ENCODE peak calls at places on chromosomes 6 and 20, in five cellular contexts. One of them, this sample, is unnamed.

GRCh38 chr6:14123331-14124105 is 5.9 kb downstream of the CD83 start:
- DNase-seq in astrocyte of the cerebellum: no peak
- DNase-seq in uterus: no peak
- DNase-seq in BE2C: no peak
- DNase-seq in thoracic aorta: no peak
- DNase-seq in this sample: no peak

GRCh38 chr6:57262901-57263694 is 41.0 kb upstream of the RAB23 start:
- DNase-seq in astrocyte of the cerebellum: peak
- DNase-seq in uterus: peak
- DNase-seq in BE2C: no peak
- DNase-seq in thoracic aorta: no peak
- DNase-seq in this sample: no peak

GRCh38 chr6:125114248-125114858 is 39.2 kb upstream of the TPD52L1 start:
- DNase-seq in astrocyte of the cerebellum: peak
- DNase-seq in uterus: peak
- DNase-seq in BE2C: peak
- DNase-seq in thoracic aorta: no peak
- DNase-seq in this sample: peak

GRCh38 chr6:110037726-110038295 is 59.7 kb downstream of the GPR6 start:
- DNase-seq in astrocyte of the cerebellum: no peak
- DNase-seq in uterus: no peak
- DNase-seq in BE2C: no peak
- DNase-seq in thoracic aorta: no peak
- DNase-seq in this sample: no peak

GRCh38 chr20:62025832-62026563 is 39.7 kb downstream of the TAF4 start:
- DNase-seq in astrocyte of the cerebellum: peak
- DNase-seq in uterus: peak
- DNase-seq in BE2C: no peak
- DNase-seq in thoracic aorta: no peak
- DNase-seq in this sample: no peak

GRCh38 chr6:93423542-93423941 is 4.2 kb upstream of the EPHA7 start:
- DNase-seq in astrocyte of the cerebellum: peak
- DNase-seq in uterus: no peak
- DNase-seq in BE2C: peak
- DNase-seq in thoracic aorta: no peak
- DNase-seq in this sample: peak

GRCh38 chr20:50286609-50287008 is 96.0 kb downstream of the CEBPB start:
- DNase-seq in astrocyte of the cerebellum: peak
- DNase-seq in uterus: peak
- DNase-seq in BE2C: peak
- DNase-seq in thoracic aorta: no peak
- DNase-seq in this sample: peak

GRCh38 chr6:34053721-34054120 is 92.2 kb downstream of the GRM4 start:
- DNase-seq in astrocyte of the cerebellum: no peak
- DNase-seq in uterus: no peak
- DNase-seq in BE2C: no peak
- DNase-seq in thoracic aorta: no peak
- DNase-seq in this sample: no peak

GRCh38 chr6:107509506-107509905 is 19.6 kb downstream of the SOBP start:
- DNase-seq in astrocyte of the cerebellum: peak
- DNase-seq in uterus: no peak
- DNase-seq in BE2C: no peak
- DNase-seq in thoracic aorta: no peak
- DNase-seq in this sample: no peak

GRCh38 chr6:45611502-45611901 is 233.8 kb upstream of the SUPT3H start:
- DNase-seq in astrocyte of the cerebellum: no peak
- DNase-seq in uterus: no peak
- DNase-seq in BE2C: no peak
- DNase-seq in thoracic aorta: no peak
- DNase-seq in this sample: no peak

GRCh38 chr6:73079611-73079955 is 145.7 kb downstream of the KHDC1L start:
- DNase-seq in astrocyte of the cerebellum: peak
- DNase-seq in uterus: no peak
- DNase-seq in BE2C: no peak
- DNase-seq in thoracic aorta: no peak
- DNase-seq in this sample: no peak

GRCh38 chr20:881051-881820 is 34.9 kb downstream of the ANGPT4 start:
- DNase-seq in astrocyte of the cerebellum: no peak
- DNase-seq in uterus: no peak
- DNase-seq in BE2C: no peak
- DNase-seq in thoracic aorta: no peak
- DNase-seq in this sample: no peak

GRCh38 chr6:36308514-36308913 is 28.2 kb downstream of the BNIP5 start:
- DNase-seq in astrocyte of the cerebellum: no peak
- DNase-seq in uterus: no peak
- DNase-seq in BE2C: no peak
- DNase-seq in thoracic aorta: no peak
- DNase-seq in this sample: no peak

GRCh38 chr20:9200620-9201019 is 131.7 kb downstream of the PLCB4 start:
- DNase-seq in astrocyte of the cerebellum: no peak
- DNase-seq in uterus: no peak
- DNase-seq in BE2C: no peak
- DNase-seq in thoracic aorta: no peak
- DNase-seq in this sample: no peak

GRCh38 chr20:36398515-36398914 is 92.4 kb downstream of the DLGAP4 start:
- DNase-seq in astrocyte of the cerebellum: no peak
- DNase-seq in uterus: no peak
- DNase-seq in BE2C: no peak
- DNase-seq in thoracic aorta: no peak
- DNase-seq in this sample: no peak

GRCh38 chr6:273441-274111 is 18.7 kb upstream of the DUSP22 start:
- DNase-seq in astrocyte of the cerebellum: no peak
- DNase-seq in uterus: peak
- DNase-seq in BE2C: no peak
- DNase-seq in thoracic aorta: no peak
- DNase-seq in this sample: no peak

GRCh38 chr20:11676618-11677289 is 240.9 kb upstream of the BTBD3 start:
- DNase-seq in astrocyte of the cerebellum: peak
- DNase-seq in uterus: no peak
- DNase-seq in BE2C: peak
- DNase-seq in thoracic aorta: no peak
- DNase-seq in this sample: peak

GRCh38 chr6:169450097-169450496 is 196.5 kb upstream of the THBS2 start:
- DNase-seq in astrocyte of the cerebellum: no peak
- DNase-seq in uterus: no peak
- DNase-seq in BE2C: no peak
- DNase-seq in thoracic aorta: no peak
- DNase-seq in this sample: no peak

GRCh38 chr20:51306521-51307358 is 235.8 kb downstream of the NFATC2 start:
- DNase-seq in astrocyte of the cerebellum: peak
- DNase-seq in uterus: peak
- DNase-seq in BE2C: peak
- DNase-seq in thoracic aorta: peak
- DNase-seq in this sample: peak

GRCh38 chr6:79506251-79506650 is 31.0 kb downstream of the LCA5 start:
- DNase-seq in astrocyte of the cerebellum: no peak
- DNase-seq in uterus: no peak
- DNase-seq in BE2C: no peak
- DNase-seq in thoracic aorta: no peak
- DNase-seq in this sample: no peak

GRCh38 chr6:75368151-75368779 is 83.7 kb upstream of the TMEM30A start:
- DNase-seq in astrocyte of the cerebellum: no peak
- DNase-seq in uterus: peak
- DNase-seq in BE2C: peak
- DNase-seq in thoracic aorta: no peak
- DNase-seq in this sample: peak

GRCh38 chr6:10585232-10585887 is 64.2 kb downstream of the GCNT2 start:
- DNase-seq in astrocyte of the cerebellum: no peak
- DNase-seq in uterus: no peak
- DNase-seq in BE2C: no peak
- DNase-seq in thoracic aorta: no peak
- DNase-seq in this sample: peak

GRCh38 chr20:51172558-51173428 is 149.9 kb upstream of the KCNG1 start:
- DNase-seq in astrocyte of the cerebellum: no peak
- DNase-seq in uterus: no peak
- DNase-seq in BE2C: no peak
- DNase-seq in thoracic aorta: no peak
- DNase-seq in this sample: no peak

GRCh38 chr6:77620290-77620882 is 32.5 kb upstream of the MEI4 start:
- DNase-seq in astrocyte of the cerebellum: no peak
- DNase-seq in uterus: no peak
- DNase-seq in BE2C: peak
- DNase-seq in thoracic aorta: no peak
- DNase-seq in this sample: peak

GRCh38 chr6:111406200-111406711 is 76.8 kb downstream of the REV3L start:
- DNase-seq in astrocyte of the cerebellum: no peak
- DNase-seq in uterus: no peak
- DNase-seq in BE2C: no peak
- DNase-seq in thoracic aorta: no peak
- DNase-seq in this sample: no peak

GRCh38 chr20:44442298-44443070 is 33.2 kb upstream of the TTPAL start:
- DNase-seq in astrocyte of the cerebellum: no peak
- DNase-seq in uterus: no peak
- DNase-seq in BE2C: no peak
- DNase-seq in thoracic aorta: no peak
- DNase-seq in this sample: no peak

GRCh38 chr20:37518059-37518458 is 3.0 kb upstream of the NNAT start:
- DNase-seq in astrocyte of the cerebellum: no peak
- DNase-seq in uterus: no peak
- DNase-seq in BE2C: no peak
- DNase-seq in thoracic aorta: no peak
- DNase-seq in this sample: no peak

GRCh38 chr20:37521091-37521771 is at the start of gene NNAT:
- DNase-seq in astrocyte of the cerebellum: no peak
- DNase-seq in uterus: no peak
- DNase-seq in BE2C: no peak
- DNase-seq in thoracic aorta: no peak
- DNase-seq in this sample: peak

GRCh38 chr20:37518606-37519507 is 2.2 kb upstream of the NNAT start:
- DNase-seq in astrocyte of the cerebellum: no peak
- DNase-seq in uterus: peak
- DNase-seq in BE2C: no peak
- DNase-seq in thoracic aorta: no peak
- DNase-seq in this sample: peak

GRCh38 chr20:37520417-37520751 is 666 bp upstream of the NNAT start:
- DNase-seq in astrocyte of the cerebellum: no peak
- DNase-seq in uterus: no peak
- DNase-seq in BE2C: no peak
- DNase-seq in thoracic aorta: no peak
- DNase-seq in this sample: no peak

DNA sequence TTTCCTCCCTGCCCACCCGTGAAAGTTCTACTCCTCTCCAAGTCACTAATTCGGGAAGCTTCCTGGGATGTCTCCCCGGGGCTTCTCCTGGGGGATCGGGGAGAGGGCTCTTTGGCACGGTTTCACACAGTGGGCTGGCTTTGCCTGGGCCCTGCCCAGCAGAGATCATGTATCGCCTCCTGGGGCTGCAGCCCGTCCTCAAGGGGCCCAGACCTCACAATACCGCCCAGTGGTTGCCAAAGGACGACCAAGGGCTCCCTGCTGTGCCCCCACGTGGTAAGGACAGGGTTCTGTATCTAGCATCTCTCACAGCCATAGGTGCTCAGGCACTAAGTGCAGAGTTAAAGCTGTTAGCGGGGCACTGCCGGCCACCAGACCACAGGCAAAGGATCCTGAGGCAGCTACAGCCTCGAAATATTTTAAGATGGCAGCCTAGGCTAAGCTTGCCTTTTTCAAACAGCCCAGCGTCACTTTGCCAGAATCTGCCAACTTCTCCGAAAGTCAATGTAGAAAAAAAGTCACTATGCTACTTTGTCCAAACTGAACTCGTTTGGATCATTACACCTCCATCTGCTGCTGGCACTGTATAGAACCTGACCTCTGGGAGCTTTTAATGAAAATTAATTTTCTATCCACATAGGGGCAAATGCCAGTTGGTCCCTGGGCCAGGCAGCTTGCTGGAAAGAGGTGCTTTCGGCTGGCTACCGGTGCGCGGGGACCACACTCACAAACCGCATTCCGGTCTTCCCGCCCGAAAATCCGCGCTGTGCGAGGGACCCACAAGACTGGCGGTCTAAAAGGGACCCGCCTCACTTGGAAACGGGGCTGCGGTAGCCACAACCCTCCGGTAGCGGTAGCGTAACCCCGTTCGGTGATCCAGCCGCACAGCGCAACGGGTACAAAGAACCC is 1.3 kb upstream of the NNAT start:
- DNase-seq in astrocyte of the cerebellum: no peak
- DNase-seq in uterus: no peak
- DNase-seq in BE2C: peak
- DNase-seq in thoracic aorta: no peak
- DNase-seq in this sample: peak
- TF ChIP-seq CTCF in astrocyte of the cerebellum: no peak
- TF ChIP-seq CTCF in uterus: no peak
- TF ChIP-seq CTCF in BE2C: peak
- TF ChIP-seq CTCF in thoracic aorta: no peak
- TF ChIP-seq CTCF in this sample: no peak

GRCh38 chr6:144151010-144151727 is 852 bp downstream of the STX11 start:
- DNase-seq in astrocyte of the cerebellum: no peak
- DNase-seq in uterus: peak
- DNase-seq in BE2C: no peak
- DNase-seq in thoracic aorta: no peak
- DNase-seq in this sample: no peak
- TF ChIP-seq CTCF in astrocyte of the cerebellum: no peak
- TF ChIP-seq CTCF in uterus: no peak
- TF ChIP-seq CTCF in BE2C: no peak
- TF ChIP-seq CTCF in thoracic aorta: no peak
- TF ChIP-seq CTCF in this sample: peak

DNA sequence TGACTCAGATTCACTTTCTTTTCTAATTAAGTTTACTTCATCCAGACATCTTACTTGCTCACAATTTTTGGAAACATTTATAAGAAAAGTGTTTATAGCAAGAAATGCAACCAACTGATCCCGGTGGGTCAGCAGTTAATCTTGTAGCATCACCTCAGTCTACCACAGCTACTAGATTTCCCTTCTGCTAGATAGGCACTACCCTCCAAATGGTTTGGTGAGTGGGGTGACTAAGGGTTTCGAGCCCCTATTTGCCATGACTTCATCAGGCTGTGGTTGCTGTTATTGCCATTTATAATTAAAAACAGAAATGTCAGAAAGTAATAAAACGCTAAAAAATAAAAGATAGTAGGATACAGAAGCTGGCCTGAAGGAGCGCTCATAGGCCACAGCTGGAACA is 930.1 kb upstream of the GJE1 start:
- DNase-seq in astrocyte of the cerebellum: no peak
- DNase-seq in uterus: no peak
- DNase-seq in BE2C: no peak
- DNase-seq in thoracic aorta: no peak
- DNase-seq in this sample: no peak
- TF ChIP-seq CTCF in astrocyte of the cerebellum: no peak
- TF ChIP-seq CTCF in uterus: no peak
- TF ChIP-seq CTCF in BE2C: no peak
- TF ChIP-seq CTCF in thoracic aorta: no peak
- TF ChIP-seq CTCF in this sample: no peak

GRCh38 chr6:4655196-4656025 is 120.8 kb upstream of the CDYL start:
- DNase-seq in astrocyte of the cerebellum: no peak
- DNase-seq in uterus: no peak
- DNase-seq in BE2C: no peak
- DNase-seq in thoracic aorta: no peak
- DNase-seq in this sample: no peak

GRCh38 chr6:4658486-4658885 is 117.7 kb upstream of the CDYL start:
- DNase-seq in astrocyte of the cerebellum: no peak
- DNase-seq in uterus: no peak
- DNase-seq in BE2C: no peak
- DNase-seq in thoracic aorta: no peak
- DNase-seq in this sample: no peak

GRCh38 chr6:4651831-4652467 is 124.3 kb upstream of the CDYL start:
- DNase-seq in astrocyte of the cerebellum: no peak
- DNase-seq in uterus: no peak
- DNase-seq in BE2C: no peak
- DNase-seq in thoracic aorta: no peak
- DNase-seq in this sample: no peak

GRCh38 chr6:4653141-4653540 is 123.1 kb upstream of the CDYL start:
- DNase-seq in astrocyte of the cerebellum: no peak
- DNase-seq in uterus: no peak
- DNase-seq in BE2C: no peak
- DNase-seq in thoracic aorta: no peak
- DNase-seq in this sample: no peak

GRCh38 chr6:4656106-4656505 is 120.1 kb upstream of the CDYL start:
- DNase-seq in astrocyte of the cerebellum: no peak
- DNase-seq in uterus: no peak
- DNase-seq in BE2C: no peak
- DNase-seq in thoracic aorta: no peak
- DNase-seq in this sample: no peak
- TF ChIP-seq CTCF in astrocyte of the cerebellum: no peak
- TF ChIP-seq CTCF in uterus: no peak
- TF ChIP-seq CTCF in BE2C: no peak
- TF ChIP-seq CTCF in thoracic aorta: no peak
- TF ChIP-seq CTCF in this sample: no peak